ENCODE peak calls at places on chromosomes 12 and 14, in six cellular contexts. D is left ventricle myocardium inferior; X is H7; K is HT1080; L is hypothalamus; F is CD4-positive, CD25-positive, alpha-beta regulatory T cell. T is an unnamed sample.

GRCh38 chr12:132784580-132784979 is 22.9 kb upstream of the ANKLE2 start:
- DNase-seq in D (no peak), X (no peak), K (no peak), L (no peak), F (no peak), T (no peak)

GRCh38 chr12:4268549-4269181 is 4.9 kb upstream of the CCND2 start:
- DNase-seq in D (no peak), X (no peak), K (no peak), L (no peak), F (peak; percentile 73), T (no peak)

GRCh38 chr14:25049127-25049558 is 804 bp downstream of the STXBP6 start:
- DNase-seq in D (no peak), X (no peak), K (no peak), L (no peak), F (no peak), T (no peak)

GRCh38 chr14:93906341-93907329 is 20.5 kb upstream of the FAM181A start:
- DNase-seq in D (no peak), X (peak; percentile 89), K (peak; percentile 39), L (no peak), F (peak; percentile 70), T (peak; percentile 43)

GRCh38 chr12:122862872-122863701 is 27.8 kb downstream of the HIP1R start:
- DNase-seq in D (no peak), X (peak; percentile 57), K (no peak), L (no peak), F (no peak), T (no peak)

GRCh38 chr14:89284368-89285058 is 132.5 kb downstream of the FOXN3 start:
- DNase-seq in D (no peak), X (no peak), K (peak; percentile 36), L (no peak), F (no peak), T (no peak)

GRCh38 chr12:109625131-109625559 is 51.6 kb downstream of the MVK start:
- DNase-seq in D (peak; percentile 19), X (no peak), K (peak; percentile 45), L (peak; percentile 77), F (no peak), T (peak; percentile 11)

GRCh38 chr12:1758887-1759286 is 61.5 kb upstream of the LRTM2 start:
- DNase-seq in D (no peak), X (no peak), K (no peak), L (no peak), F (no peak), T (no peak)

GRCh38 chr12:116366456-116366776 is 88.9 kb upstream of the MED13L start:
- DNase-seq in D (no peak), X (no peak), K (no peak), L (no peak), F (no peak), T (no peak)

GRCh38 chr14:101008196-101008595 is 104.7 kb upstream of the RTL1 start:
- DNase-seq in D (no peak), X (peak; percentile 17), K (no peak), L (no peak), F (no peak), T (no peak)

GRCh38 chr14:64421166-64421565 is 33.0 kb downstream of the MTHFD1 start:
- DNase-seq in D (no peak), X (no peak), K (peak; percentile 93), L (no peak), F (no peak), T (peak; percentile 40)

GRCh38 chr14:21494902-21495762 is 16.0 kb downstream of the METTL3 start:
- DNase-seq in D (no peak), X (no peak), K (no peak), L (no peak), F (no peak), T (no peak)

GRCh38 chr12:6074394-6074793 is 50.1 kb downstream of the VWF start:
- DNase-seq in D (peak; percentile 8), X (peak; percentile 23), K (no peak), L (no peak), F (peak; percentile 74), T (no peak)

GRCh38 chr14:104860414-104860813 is 4.7 kb upstream of the CEP170B start:
- DNase-seq in D (no peak), X (no peak), K (no peak), L (no peak), F (no peak), T (no peak)

GRCh38 chr12:2877047-2877958 is at the start of the genes FOXM1 and RHNO1:
- DNase-seq in D (peak; percentile 89), X (peak; percentile 98), K (peak; percentile 81), L (peak; percentile 78), F (peak; percentile 91), T (peak; percentile 81)

GRCh38 chr14:33534636-33535035 is 416.2 kb downstream of the EGLN3 start:
- DNase-seq in D (no peak), X (no peak), K (no peak), L (no peak), F (no peak), T (peak; percentile 23)